ENCODE peak calls at places on chromosomes 16 and 17, in five cellular contexts. One of them, this sample, is unnamed.

GRCh38 chr16:88566158-88566557 is 4.0 kb upstream of the ZC3H18 start:
- DNase-seq in NCI-H2171: no peak
- DNase-seq in heart left ventricle: peak
- DNase-seq in ELR: peak
- DNase-seq in RWPE1: no peak
- DNase-seq in this sample: no peak

GRCh38 chr16:3017806-3018506 is at the start of gene CLDN6:
- DNase-seq in heart left ventricle: no peak
- DNase-seq in NCI-H2171: no peak
- DNase-seq in RWPE1: no peak
- DNase-seq in ELR: no peak
- DNase-seq in this sample: no peak

GRCh38 chr16:2854700-2855309 is 3.2 kb downstream of the PRSS22 start:
- DNase-seq in RWPE1: no peak
- DNase-seq in ELR: peak
- DNase-seq in NCI-H2171: no peak
- DNase-seq in heart left ventricle: no peak
- DNase-seq in this sample: no peak

GRCh38 chr17:7719661-7720060 is 2.1 kb downstream of the DNAH2 start:
- DNase-seq in ELR: no peak
- DNase-seq in heart left ventricle: no peak
- DNase-seq in NCI-H2171: no peak
- DNase-seq in RWPE1: no peak
- DNase-seq in this sample: no peak

GRCh38 chr17:28524476-28525415 is 18.6 kb downstream of the FOXN1 start:
- DNase-seq in heart left ventricle: no peak
- DNase-seq in NCI-H2171: no peak
- DNase-seq in ELR: peak
- DNase-seq in RWPE1: peak
- DNase-seq in this sample: no peak

GRCh38 chr17:80349437-80350160 is 65.4 kb upstream of the ENDOV start:
- DNase-seq in NCI-H2171: no peak
- DNase-seq in heart left ventricle: no peak
- DNase-seq in RWPE1: no peak
- DNase-seq in ELR: peak
- DNase-seq in this sample: no peak

GRCh38 chr16:89661215-89661614 is 3.6 kb downstream of the SPATA33 start:
- DNase-seq in heart left ventricle: no peak
- DNase-seq in ELR: no peak
- DNase-seq in NCI-H2171: no peak
- DNase-seq in RWPE1: no peak
- DNase-seq in this sample: no peak

GRCh38 chr16:30527635-30528178 is 1.3 kb upstream of the ZNF768 start:
- DNase-seq in ELR: no peak
- DNase-seq in RWPE1: peak
- DNase-seq in heart left ventricle: no peak
- DNase-seq in NCI-H2171: no peak
- DNase-seq in this sample: no peak

GRCh38 chr16:69823831-69824563 is 61.9 kb downstream of the WWP2 start:
- DNase-seq in ELR: no peak
- DNase-seq in RWPE1: no peak
- DNase-seq in heart left ventricle: peak
- DNase-seq in NCI-H2171: no peak
- DNase-seq in this sample: no peak

GRCh38 chr17:16987830-16988601 is 16.1 kb upstream of the TNFRSF13B start:
- DNase-seq in heart left ventricle: peak
- DNase-seq in NCI-H2171: no peak
- DNase-seq in RWPE1: peak
- DNase-seq in ELR: peak
- DNase-seq in this sample: no peak

GRCh38 chr17:29138991-29139682 is 41.1 kb downstream of the MYO18A start:
- DNase-seq in heart left ventricle: peak
- DNase-seq in RWPE1: no peak
- DNase-seq in ELR: no peak
- DNase-seq in NCI-H2171: no peak
- DNase-seq in this sample: no peak

GRCh38 chr17:13128676-13129075 is 110.8 kb upstream of the ELAC2 start:
- DNase-seq in ELR: no peak
- DNase-seq in RWPE1: no peak
- DNase-seq in heart left ventricle: no peak
- DNase-seq in NCI-H2171: no peak
- DNase-seq in this sample: no peak

GRCh38 chr17:48588519-48588918 is 1.5 kb downstream of the HOXB3 start:
- DNase-seq in RWPE1: no peak
- DNase-seq in heart left ventricle: no peak
- DNase-seq in ELR: no peak
- DNase-seq in NCI-H2171: no peak
- DNase-seq in this sample: no peak

GRCh38 chr17:49992933-49993422 is 2.0 kb downstream of the DLX3 start:
- DNase-seq in heart left ventricle: no peak
- DNase-seq in NCI-H2171: no peak
- DNase-seq in ELR: no peak
- DNase-seq in RWPE1: no peak
- DNase-seq in this sample: no peak

GRCh38 chr17:56834380-56835258 is 668 bp downstream of the DGKE start:
- DNase-seq in ELR: peak
- DNase-seq in heart left ventricle: peak
- DNase-seq in RWPE1: peak
- DNase-seq in NCI-H2171: peak
- DNase-seq in this sample: peak

GRCh38 chr17:78736526-78737079 is 45.5 kb downstream of the CYTH1 start:
- DNase-seq in heart left ventricle: peak
- DNase-seq in ELR: no peak
- DNase-seq in NCI-H2171: peak
- DNase-seq in RWPE1: peak
- DNase-seq in this sample: peak

GRCh38 chr16:88856122-88856827 is 472 bp downstream of the GALNS start:
- DNase-seq in heart left ventricle: peak
- DNase-seq in ELR: peak
- DNase-seq in NCI-H2171: no peak
- DNase-seq in RWPE1: peak
- DNase-seq in this sample: no peak

GRCh38 chr16:75789237-75789636 is 62.9 kb upstream of the CPHXL start:
- DNase-seq in ELR: peak
- DNase-seq in NCI-H2171: peak
- DNase-seq in heart left ventricle: no peak
- DNase-seq in RWPE1: peak
- DNase-seq in this sample: no peak

GRCh38 chr17:2684549-2684948 is 27.0 kb downstream of the CLUH start:
- DNase-seq in ELR: no peak
- DNase-seq in heart left ventricle: no peak
- DNase-seq in NCI-H2171: no peak
- DNase-seq in RWPE1: no peak
- DNase-seq in this sample: no peak

GRCh38 chr16:89536886-89537548 is 23.5 kb upstream of the RPL13 start:
- DNase-seq in NCI-H2171: no peak
- DNase-seq in ELR: no peak
- DNase-seq in RWPE1: no peak
- DNase-seq in heart left ventricle: no peak
- DNase-seq in this sample: no peak

GRCh38 chr16:8589293-8590160 is 784 bp downstream of the TMEM114 start:
- DNase-seq in heart left ventricle: no peak
- DNase-seq in NCI-H2171: no peak
- DNase-seq in ELR: no peak
- DNase-seq in RWPE1: no peak
- DNase-seq in this sample: no peak

This sample was measured in T-helper 17 cell.